ENCODE peak calls at places on chromosomes 12 and 14, in four cellular contexts. T, X, Q and B are unnamed samples.

GRCh38 chr12:113200016-113200797 is 14.7 kb downstream of the RITA1 start:
- DNase-seq in Q (no peak), T (no peak), X (peak; percentile 93), B (no peak)

GRCh38 chr14:71498151-71498734 is 434.0 kb upstream of the RGS6 start:
- DNase-seq in X (no peak), T (no peak), Q (no peak), B (peak; percentile 9)

GRCh38 chr12:53217049-53217929 is 10.2 kb upstream of the ITGB7 start:
- DNase-seq in Q (peak; percentile 66), T (peak; percentile 62), X (peak; percentile 49), B (peak; percentile 78)

GRCh38 chr14:99075771-99076370 is 196.1 kb downstream of the BCL11B start:
- DNase-seq in Q (no peak), X (no peak), T (no peak), B (no peak)

GRCh38 chr12:53466640-53467039 is 14.7 kb downstream of the PCBP2 start:
- DNase-seq in T (no peak), Q (no peak), X (no peak), B (no peak)

GRCh38 chr14:51914310-51914709 is 53.9 kb downstream of the GNG2 start:
- DNase-seq in T (no peak), X (no peak), Q (no peak), B (no peak)

GRCh38 chr14:50711043-50711442 is 42.9 kb upstream of the SAV1 start:
- DNase-seq in T (no peak), Q (no peak), X (no peak), B (no peak)

GRCh38 chr14:22797017-22797917 is 18.0 kb downstream of the SLC7A7 start:
- DNase-seq in Q (no peak), X (no peak), T (no peak), B (no peak)

GRCh38 chr12:54596526-54596946 is 8.1 kb upstream of the PPP1R1A start:
- DNase-seq in T (peak; percentile 79), X (peak; percentile 71), Q (peak; percentile 77), B (peak; percentile 49)

GRCh38 chr12:113222730-113223531 is 1.7 kb downstream of the TPCN1 start:
- DNase-seq in Q (peak; percentile 74), T (peak; percentile 74), X (peak; percentile 94), B (peak; percentile 66)

GRCh38 chr12:85007836-85008235 is 28.2 kb downstream of the TSPAN19 start:
- DNase-seq in Q (no peak), T (no peak), X (peak; percentile 46), B (peak; percentile 1)

GRCh38 chr12:103586132-103586531 is 941 bp upstream of the STAB2 start:
- DNase-seq in T (no peak), X (no peak), Q (no peak), B (no peak)

GRCh38 chr14:86243158-86243557 is 713.2 kb downstream of the FLRT2 start:
- DNase-seq in Q (no peak), T (no peak), X (no peak), B (no peak)

GRCh38 chr14:77973246-77973645 is 173.3 kb downstream of the ADCK1 start:
- DNase-seq in X (no peak), T (no peak), Q (no peak), B (no peak)

GRCh38 chr12:69509308-69509736 is 39.1 kb downstream of the FRS2 start:
- DNase-seq in Q (no peak), T (no peak), X (no peak), B (no peak)

GRCh38 chr14:81323621-81324400 is 76.3 kb downstream of the STON2 start:
- DNase-seq in T (peak; percentile 59), Q (no peak), X (no peak), B (no peak)

GRCh38 chr12:119486599-119487154 is 106.9 kb upstream of the TMEM233 start:
- DNase-seq in Q (no peak), X (no peak), T (no peak), B (no peak)

GRCh38 chr14:61587397-61587713 is 108.0 kb upstream of the HIF1A start:
- DNase-seq in Q (no peak), T (no peak), X (no peak), B (no peak)

GRCh38 chr14:97277711-97278110 is 480.5 kb downstream of the VRK1 start:
- DNase-seq in X (no peak), T (no peak), Q (no peak), B (no peak)

GRCh38 chr14:60720962-60721330 is 3.2 kb downstream of the SIX4 start:
- DNase-seq in T (no peak), Q (no peak), X (no peak), B (no peak)

DNA sequence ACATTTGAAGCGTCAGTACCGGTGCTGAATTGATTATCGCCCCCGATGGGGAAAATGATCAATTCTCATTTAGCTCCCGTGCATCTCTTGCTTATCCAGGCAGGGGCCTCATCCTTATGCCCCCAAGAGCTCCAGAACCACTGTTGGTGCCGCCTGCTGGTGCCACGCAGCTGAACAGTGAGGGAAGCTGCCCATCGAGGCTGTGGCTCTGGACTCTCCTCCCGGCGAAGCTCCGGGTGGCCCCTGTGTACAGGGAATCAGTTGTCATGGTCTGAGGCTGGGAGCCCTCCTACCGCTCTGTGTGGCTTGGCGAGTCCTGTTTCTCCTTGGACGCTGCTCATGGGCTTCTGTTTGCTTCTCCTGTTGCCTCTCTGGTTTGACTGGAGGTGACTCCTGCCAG is 4.7 kb downstream of the KIF26A start:
- DNase-seq in X (no peak), Q (no peak), T (no peak), B (no peak)
- H3K9me3 ChIP-seq in X (no peaks in the 10 kb centered on the region), Q (no peaks in the 10 kb centered on the region), T (no peaks in the 10 kb centered on the region), B (no peaks in the 10 kb centered on the region)

GRCh38 chr14:94077111-94077821 is 3.7 kb downstream of the DDX24 start:
- DNase-seq in X (no peak), T (no peak), Q (no peak), B (no peak)
- H3K4me3 ChIP-seq in X (no peak overlapping the region), T (peak overlapping the region; percentile 90), Q (no peak overlapping the region), B (no peak overlapping the region)

DNA sequence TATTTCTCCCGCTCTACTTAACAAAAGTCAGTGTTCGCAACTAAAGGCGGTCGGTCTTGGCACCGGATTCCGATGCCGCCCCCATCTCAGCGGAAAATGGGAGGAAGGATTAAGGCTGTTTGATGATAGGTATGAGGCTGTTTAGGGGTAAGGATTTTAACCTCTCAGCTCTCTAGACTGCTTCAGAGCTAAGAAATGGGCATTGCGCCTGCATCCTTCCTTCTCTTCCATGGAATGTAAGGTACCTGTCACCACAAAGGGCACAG is 1.4 kb downstream of the COCH start:
- DNase-seq in Q (no peak), T (no peak), X (no peak), B (no peak)
- H3K27me3 ChIP-seq in Q (peaks cover 24% of the 10 kb centered on the region), T (no peaks in the 10 kb centered on the region), X (no peaks in the 10 kb centered on the region), B (no peaks in the 10 kb centered on the region)

DNA sequence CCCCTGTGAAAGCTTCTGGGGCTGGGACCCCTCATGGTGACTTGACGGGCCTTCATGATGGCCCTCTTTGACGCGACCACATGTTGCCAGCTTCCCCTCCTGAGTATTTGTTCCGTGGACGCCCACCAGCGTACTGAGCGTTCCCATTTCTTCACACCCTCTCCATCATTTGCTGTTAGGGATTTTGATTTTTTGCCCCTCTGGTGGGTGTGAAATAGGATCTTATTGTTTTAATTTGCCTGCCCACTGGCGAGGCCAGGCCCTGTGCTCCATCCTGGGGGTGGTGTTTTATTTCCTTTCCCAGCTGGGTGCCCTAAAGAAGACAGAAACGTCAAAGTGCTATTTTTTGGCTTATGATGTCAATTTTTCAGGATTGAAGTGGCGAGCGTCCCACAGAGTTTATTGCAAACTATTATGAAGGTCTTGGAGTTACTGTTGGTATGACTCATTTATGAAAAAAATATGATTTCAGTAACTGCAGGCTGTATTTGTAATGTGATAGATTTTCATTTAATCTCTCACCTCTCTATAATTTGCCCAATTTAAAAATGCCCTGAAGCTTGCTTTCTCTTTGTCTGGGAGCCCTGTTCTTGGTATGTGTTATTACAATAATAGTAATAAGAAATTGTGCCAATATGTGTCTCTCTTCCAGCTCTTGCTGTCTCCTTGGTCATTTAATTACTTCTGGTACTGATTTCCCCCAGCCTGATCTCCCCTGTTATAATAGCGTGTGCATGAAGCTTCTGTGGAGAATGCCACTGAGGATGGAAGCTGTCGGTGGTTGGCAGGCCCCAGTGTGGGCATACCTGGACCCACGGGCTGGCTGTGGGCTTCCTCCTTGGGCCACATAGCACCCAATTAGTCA is 99.6 kb downstream of the SLC25A47 start:
- DNase-seq in X (no peak), T (no peak), Q (no peak), B (peak; percentile 44)
- H3K9me3 ChIP-seq in X (no peaks in the 10 kb centered on the region), T (no peaks in the 10 kb centered on the region), Q (no peaks in the 10 kb centered on the region), B (no peaks in the 10 kb centered on the region)

GRCh38 chr12:51589557-51590176 is 1.4 kb upstream of the SCN8A start:
- DNase-seq in T (no peak), Q (no peak), X (no peak), B (no peak)
- H3K4me3 ChIP-seq in T (no peak overlapping the region), Q (no peak overlapping the region), X (no peak overlapping the region), B (peak overlapping the region; percentile 58)

DNA sequence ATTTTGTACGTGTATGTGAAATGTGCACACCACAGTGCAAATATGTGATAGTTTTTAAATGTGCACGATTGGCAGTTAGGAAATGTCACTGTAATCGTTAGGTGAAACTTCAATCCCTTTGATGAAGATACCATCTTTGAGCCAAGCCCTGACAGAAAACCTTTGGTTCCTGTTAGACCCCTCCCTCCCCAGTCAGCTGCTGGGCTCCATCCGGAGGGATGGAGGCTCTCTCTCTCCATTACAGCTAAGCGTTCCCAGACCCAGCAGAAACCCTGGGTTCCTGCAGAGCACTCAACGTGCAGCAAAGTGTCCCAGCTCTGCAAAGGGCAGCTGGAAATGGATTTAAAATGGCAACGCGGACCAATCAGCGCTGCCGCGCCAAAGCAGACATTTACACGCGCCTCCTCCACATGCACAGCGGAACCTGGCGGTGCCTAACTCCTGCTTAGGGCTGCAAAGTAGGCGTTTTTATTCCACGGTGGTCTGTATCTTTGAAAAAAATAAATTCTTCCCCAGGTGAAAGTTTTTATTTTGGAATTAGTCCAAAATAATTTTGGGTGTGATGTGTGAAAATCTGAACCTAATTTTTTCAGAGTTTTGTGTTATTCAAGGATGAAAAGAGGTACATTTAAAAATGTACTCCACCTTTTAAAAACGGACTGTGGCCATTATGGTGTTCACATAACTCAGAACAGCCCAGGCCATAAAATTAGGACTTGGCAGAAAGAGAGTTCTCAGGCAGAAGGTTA is 1.4 kb upstream of the HMGA2 start:
- DNase-seq in X (peak; percentile 2), Q (no peak), T (peak; percentile 38), B (peak; percentile 4)
- H3K27me3 ChIP-seq in X (peaks cover 26% of the 10 kb centered on the region), Q (peaks cover 80% of the 10 kb centered on the region), T (peaks cover 5% of the 10 kb centered on the region), B (no peaks in the 10 kb centered on the region)

GRCh38 chr12:38137287-38137686 is 179.3 kb upstream of the ALG10B start:
- DNase-seq in Q (no peak), T (no peak), X (no peak), B (no peak)
- H3K9me3 ChIP-seq in Q (no peaks in the 10 kb centered on the region), T (no peaks in the 10 kb centered on the region), X (no peaks in the 10 kb centered on the region), B (no peaks in the 10 kb centered on the region)

DNA sequence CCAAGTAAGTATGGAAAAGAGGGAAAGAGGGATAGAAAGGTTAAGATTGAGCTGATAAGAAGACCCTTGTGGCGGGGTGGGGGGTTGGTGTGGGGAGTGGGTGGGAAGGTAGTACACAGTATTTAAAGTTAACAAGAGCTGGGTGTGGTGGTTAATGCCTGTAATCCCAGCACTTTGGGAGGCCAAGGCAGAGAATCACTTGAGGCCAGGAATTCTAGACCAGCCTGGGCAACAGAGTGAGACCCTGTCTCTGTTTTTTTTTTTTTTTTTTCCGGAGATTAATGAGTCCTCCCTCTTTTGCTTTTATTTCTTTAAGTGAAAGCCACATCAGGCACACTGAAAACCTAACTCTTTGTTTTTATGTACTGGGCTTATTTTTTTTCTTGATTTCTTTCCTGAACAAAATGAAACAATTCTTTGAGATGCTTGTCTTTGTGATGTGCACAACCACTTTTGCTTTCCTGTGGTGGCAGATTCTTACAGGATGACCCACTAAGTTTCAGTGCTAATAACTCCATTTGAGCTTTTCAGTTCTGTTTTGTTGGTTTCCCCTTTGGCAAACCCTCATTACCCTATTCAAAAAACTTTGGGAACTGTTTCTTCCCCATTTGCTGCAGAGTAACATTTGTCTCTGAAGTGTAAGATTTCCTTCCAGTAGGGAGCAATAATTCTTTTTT is 54.8 kb downstream of the WNK1 start:
- DNase-seq in X (no peak), T (no peak), Q (no peak), B (no peak)
- H3K4me3 ChIP-seq in X (no peak overlapping the region), T (no peak overlapping the region), Q (no peak overlapping the region), B (no peak overlapping the region)